ENCODE peak calls at places on chromosomes 1 and 21, in ten cellular contexts. A is NCI-H2171; T is GM12891; Y is brain microvascular endothelial cell; V is endothelial cell; E is CD8-positive, alpha-beta T cell; D is fibroblast of gingiva; G is amniotic stem cell; J is IMR-90; M is stimulated activated CD4-positive, alpha-beta T cell treated with anti-CD3 and anti-CD28 coated beads, Interleukin-15, amount 100 ng/mL, for 1 hour. B is an unnamed sample.
A peak's percentile ranks its signal among the peaks of the same experiment; 100 is the strongest.

GRCh38 chr1:187696092-187696491 is 867.3 kb downstream of the PLA2G4A start:
- DNase-seq in A (no peak), T (no peak), Y (no peak), V (no peak), E (no peak), D (no peak), G (no peak), J (peak; percentile 39), M (no peak), B (no peak)

GRCh38 chr1:226134170-226135058 is 52.1 kb downstream of the ACBD3 start:
- DNase-seq in A (no peak), T (no peak), Y (no peak), V (no peak), E (peak; percentile 35), D (no peak), G (no peak), J (no peak), M (no peak), B (no peak)

GRCh38 chr1:230772457-230773395 is 25.5 kb downstream of the CAPN9 start:
- DNase-seq in A (peak; percentile 34), T (no peak), Y (peak; percentile 59), V (no peak), E (no peak), D (peak; percentile 65), G (no peak), J (peak; percentile 59), M (no peak), B (peak; percentile 30)

GRCh38 chr1:215137985-215138384 is 55.4 kb downstream of the KCNK2 start:
- DNase-seq in A (no peak), T (no peak), Y (no peak), V (no peak), E (no peak), D (no peak), G (no peak), J (no peak), M (no peak), B (no peak)

GRCh38 chr21:42164064-42164789 is 54.7 kb upstream of the ABCG1 start:
- DNase-seq in A (no peak), T (peak; percentile 63), Y (no peak), V (peak; percentile 59), E (peak; percentile 75), D (no peak), G (no peak), J (no peak), M (peak; percentile 32), B (no peak)

GRCh38 chr21:27248791-27249190 is 281.9 kb upstream of the ADAMTS5 start:
- DNase-seq in A (no peak), T (no peak), Y (no peak), V (no peak), E (no peak), D (peak; percentile 7), G (no peak), J (peak; percentile 60), M (no peak), B (no peak)

GRCh38 chr1:27968692-27969091 is 8.9 kb downstream of the XKR8 start:
- DNase-seq in A (no peak), T (no peak), Y (peak; percentile 92), V (no peak), E (no peak), D (peak; percentile 83), G (peak; percentile 77), J (peak; percentile 94), M (no peak), B (peak; percentile 88)

GRCh38 chr1:240178366-240178765 is 86.7 kb downstream of the FMN2 start:
- DNase-seq in A (no peak), T (no peak), Y (no peak), V (no peak), E (no peak), D (no peak), G (no peak), J (peak; percentile 27), M (no peak), B (no peak)

GRCh38 chr1:84620720-84621313 is 46.6 kb upstream of the CTBS start:
- DNase-seq in A (peak; percentile 37), T (peak; percentile 78), Y (peak; percentile 57), V (peak; percentile 95), E (peak; percentile 91), D (peak; percentile 67), G (no peak), J (peak; percentile 57), M (peak; percentile 73), B (no peak)

GRCh38 chr1:228986093-228986904 is 251.0 kb downstream of the RHOU start:
- DNase-seq in A (peak; percentile 42), T (no peak), Y (no peak), V (no peak), E (no peak), D (no peak), G (no peak), J (peak; percentile 25), M (no peak), B (no peak)

GRCh38 chr1:234779160-234779538 is 169.2 kb upstream of the IRF2BP2 start:
- DNase-seq in A (no peak), T (no peak), Y (no peak), V (no peak), E (no peak), D (peak; percentile 36), G (no peak), J (no peak), M (no peak), B (no peak)

GRCh38 chr1:57061369-57061768 is 95.6 kb upstream of the C8B start:
- DNase-seq in A (no peak), T (no peak), Y (no peak), V (no peak), E (no peak), D (peak; percentile 5), G (no peak), J (peak; percentile 10), M (no peak), B (peak; percentile 15)

GRCh38 chr1:224114787-224115175 is 870 bp downstream of the FBXO28 start:
- DNase-seq in A (no peak), T (no peak), Y (no peak), V (no peak), E (no peak), D (no peak), G (no peak), J (no peak), M (no peak), B (no peak)

GRCh38 chr1:51421961-51422360 is 91.6 kb upstream of the TTC39A start:
- DNase-seq in A (peak; percentile 61), T (no peak), Y (peak; percentile 22), V (no peak), E (no peak), D (peak; percentile 61), G (no peak), J (peak; percentile 82), M (no peak), B (peak; percentile 30)

GRCh38 chr21:42558846-42559245 is 45.2 kb downstream of the SLC37A1 start:
- DNase-seq in A (no peak), T (no peak), Y (no peak), V (no peak), E (no peak), D (no peak), G (no peak), J (no peak), M (no peak), B (no peak)